ENCODE peak calls at places on chromosomes 7 and 10, in six cellular contexts. L is upper lobe of left lung; T is tibial nerve; B is GM23248; D is stomach; O is effector memory CD4-positive, alpha-beta T cell. P is an unnamed sample.

GRCh38 chr7:139328375-139328774 is 12.8 kb upstream of the FMC1 start:
- DNase-seq in L (no peak), T (no peak), B (peak; percentile 91), D (no peak), O (no peak), P (no peak)

GRCh38 chr10:5040010-5040635 is 36.5 kb upstream of the AKR1C2 start:
- DNase-seq in L (no peak), T (no peak), B (no peak), D (no peak), O (no peak), P (peak; percentile 55)

GRCh38 chr7:43113622-43114450 is 1.4 kb downstream of the HECW1 start:
- DNase-seq in L (no peak), T (no peak), B (peak; percentile 54), D (no peak), O (no peak), P (peak; percentile 90)

GRCh38 chr7:123070702-123071286 is 75.3 kb upstream of the TAS2R16 start:
- DNase-seq in L (no peak), T (no peak), B (peak; percentile 10), D (no peak), O (no peak), P (no peak)

GRCh38 chr10:75547391-75548298 is 116.2 kb downstream of the LRMDA start:
- DNase-seq in L (no peak), T (no peak), B (peak; percentile 89), D (no peak), O (no peak), P (no peak)

GRCh38 chr7:142438235-142438922 is 180.5 kb upstream of the PRSS58 start:
- DNase-seq in L (no peak), T (no peak), B (peak; percentile 70), D (no peak), O (no peak), P (no peak)

GRCh38 chr10:83685458-83685857 is 453.9 kb upstream of the GHITM start:
- DNase-seq in L (no peak), T (no peak), B (no peak), D (no peak), O (no peak), P (no peak)

GRCh38 chr7:125033506-125033905 is 103.9 kb upstream of the POT1 start:
- DNase-seq in L (no peak), T (no peak), B (no peak), D (no peak), O (no peak), P (no peak)

GRCh38 chr10:75672842-75673241 is 241.4 kb downstream of the LRMDA start:
- DNase-seq in L (no peak), T (no peak), B (no peak), D (no peak), O (no peak), P (no peak)

DNA sequence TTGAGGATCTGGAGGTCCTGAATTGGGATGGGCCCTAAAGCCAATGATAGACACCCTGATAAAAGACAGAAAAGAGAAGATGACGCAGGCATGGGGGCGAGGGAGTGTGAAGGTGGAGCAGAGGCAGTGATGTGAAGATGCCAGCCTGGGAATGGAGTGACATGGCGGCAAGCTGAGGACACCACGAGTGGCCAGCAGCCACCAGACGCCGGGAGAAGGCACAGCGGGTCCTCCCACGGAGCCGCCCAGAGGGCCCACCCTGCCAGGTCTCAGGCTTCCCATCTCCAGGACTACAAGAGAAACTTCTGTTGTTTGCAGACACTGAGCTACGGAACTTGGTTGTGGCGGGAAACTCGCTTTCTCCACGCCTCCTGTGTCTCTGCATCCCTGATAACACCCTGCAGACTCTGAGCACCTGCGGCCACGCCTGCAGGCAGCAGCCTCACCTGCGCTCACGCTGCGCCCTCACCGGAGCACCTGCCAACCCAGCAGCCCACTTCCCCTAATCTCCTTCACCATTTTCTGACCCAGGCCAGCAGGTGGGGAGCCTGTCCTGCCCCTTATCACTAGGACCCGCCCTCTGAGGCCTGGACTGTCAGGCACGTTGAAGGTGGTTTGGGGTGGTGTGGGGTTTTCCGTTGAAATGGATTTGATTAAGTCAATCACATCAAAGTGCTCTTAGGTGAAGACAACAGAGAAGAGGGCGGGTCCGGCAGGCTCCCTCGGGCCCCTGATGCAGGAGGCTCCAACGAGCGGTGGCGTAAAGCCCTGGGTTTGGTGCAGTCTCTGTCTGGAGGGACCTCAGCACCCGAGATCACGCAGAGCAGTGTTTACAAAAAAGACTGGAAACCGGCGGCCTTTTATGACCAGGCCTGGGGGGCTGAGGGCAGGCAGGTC is 45.2 kb downstream of the DPYSL4 start:
- DNase-seq in L (no peak), T (no peak), B (no peak), D (no peak), O (no peak), P (no peak)
- H3K4me1 ChIP-seq in L (peaks cover 3% of the 10 kb centered on the region), T (no peaks in the 10 kb centered on the region), B (no peaks in the 10 kb centered on the region), D (peaks cover 6% of the 10 kb centered on the region), O (peaks cover 6% of the 10 kb centered on the region), P (peaks cover 9% of the 10 kb centered on the region)

GRCh38 chr10:132813001-132813401 is 27.1 kb upstream of the NKX6-2 start:
- DNase-seq in L (no peak), T (no peak), B (no peak), D (no peak), O (no peak), P (no peak)

GRCh38 chr10:132812544-132812943 is 26.6 kb upstream of the NKX6-2 start:
- DNase-seq in L (no peak), T (no peak), B (no peak), D (peak; percentile 14), O (no peak), P (no peak)

GRCh38 chr10:132814469-132814856 is 28.5 kb upstream of the NKX6-2 start:
- DNase-seq in L (no peak), T (no peak), B (no peak), D (no peak), O (no peak), P (no peak)

GRCh38 chr10:132815161-132815857 is 29.4 kb upstream of the NKX6-2 start:
- DNase-seq in L (no peak), T (no peak), B (no peak), D (no peak), O (no peak), P (no peak)

DNA sequence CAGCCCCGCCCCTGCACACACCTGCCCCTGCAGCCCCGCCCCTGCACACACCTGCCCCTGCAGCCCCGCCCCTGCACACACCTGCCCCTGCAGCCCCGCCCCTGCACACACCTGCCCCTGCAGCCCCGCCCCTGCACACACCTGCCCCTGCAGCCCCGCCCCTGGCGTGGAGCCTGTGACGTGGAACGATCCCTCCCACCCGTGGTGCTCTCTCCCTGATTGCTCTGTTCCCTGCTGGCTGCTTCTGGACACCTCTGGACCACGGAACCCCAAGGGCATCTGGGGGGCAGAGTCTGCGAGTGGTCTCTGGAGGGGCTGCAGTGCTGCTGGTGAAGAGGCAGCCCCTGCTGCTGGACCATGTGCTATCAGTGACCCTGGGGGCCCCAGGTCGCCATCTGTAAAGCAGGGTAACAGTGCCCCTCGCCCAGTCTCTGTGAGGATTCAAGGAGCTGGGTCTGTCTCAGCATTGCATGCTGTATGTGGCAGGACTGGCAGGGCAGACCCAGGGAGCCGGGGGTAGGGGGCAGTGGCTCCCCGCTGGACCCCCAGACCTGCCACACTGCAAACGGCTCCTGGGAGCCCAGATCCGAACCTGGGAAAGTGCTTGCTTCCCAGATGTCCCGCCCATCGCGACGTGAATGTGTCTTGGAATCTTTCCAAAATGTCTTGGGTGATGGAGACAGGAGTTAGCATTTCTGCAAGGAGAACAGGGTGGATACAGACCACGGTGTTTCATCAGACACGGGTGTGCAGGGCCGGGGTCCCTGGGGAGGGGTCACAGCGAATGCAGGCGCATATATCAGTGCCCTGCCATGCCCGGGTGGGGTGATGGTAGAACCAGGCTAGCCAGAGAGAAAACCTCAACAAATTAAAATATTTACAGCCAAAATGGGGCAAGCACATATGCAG is 27.9 kb upstream of the NKX6-2 start:
- DNase-seq in L (no peak), T (no peak), B (no peak), D (no peak), O (no peak), P (no peak)
- H3K27me3 ChIP-seq in L (no peaks in the 10 kb centered on the region), T (peaks cover 36% of the 10 kb centered on the region), B (peaks cover 14% of the 10 kb centered on the region), D (peaks cover 98% of the 10 kb centered on the region), O (peaks cover 2% of the 10 kb centered on the region), P (peaks cover 4% of the 10 kb centered on the region)

GRCh38 chr7:108408294-108409004 is 47.8 kb downstream of the NRCAM start:
- DNase-seq in L (no peak), T (no peak), B (no peak), D (no peak), O (no peak), P (peak; percentile 66)
- H3K4me1 ChIP-seq in L (no peaks in the 10 kb centered on the region), T (no peaks in the 10 kb centered on the region), B (peaks cover 8% of the 10 kb centered on the region), D (no peaks in the 10 kb centered on the region), O (no peaks in the 10 kb centered on the region), P (no peaks in the 10 kb centered on the region)

GRCh38 chr10:21501731-21502370 is 23.6 kb downstream of the SKIDA1 start:
- DNase-seq in L (no peak), T (no peak), B (no peak), D (no peak), O (no peak), P (no peak)
- H3K27me3 ChIP-seq in L (no peaks in the 10 kb centered on the region), T (no peaks in the 10 kb centered on the region), B (no peaks in the 10 kb centered on the region), D (peaks cover 41% of the 10 kb centered on the region), O (peaks cover 37% of the 10 kb centered on the region), P (no peaks in the 10 kb centered on the region)

DNA sequence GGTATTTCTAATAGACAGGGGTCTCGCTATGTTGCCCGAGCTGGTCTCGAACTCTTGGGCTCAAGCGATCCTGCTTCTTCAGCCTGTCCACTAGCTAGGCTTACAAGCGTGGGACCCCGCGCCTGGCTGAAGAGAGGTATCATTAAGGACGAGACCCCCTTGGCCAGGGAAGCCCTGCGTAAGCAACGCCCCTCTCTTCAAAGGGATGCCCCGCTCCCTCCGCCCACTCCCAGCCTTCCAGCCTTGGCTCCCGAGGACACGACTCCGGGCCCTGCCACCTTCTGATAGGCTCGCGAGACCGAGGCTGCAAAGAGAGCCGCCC is 220 bp upstream of the ZKSCAN5 start:
- DNase-seq in L (no peak), T (no peak), B (no peak), D (no peak), O (no peak), P (no peak)
- H3K4me1 ChIP-seq in L (peaks cover 31% of the 10 kb centered on the region), T (peaks cover 20% of the 10 kb centered on the region), B (peaks cover 14% of the 10 kb centered on the region), D (peaks cover 42% of the 10 kb centered on the region), O (peaks cover 23% of the 10 kb centered on the region), P (peaks cover 47% of the 10 kb centered on the region)